ENCODE peak calls at places on chromosomes 11 and 22, in seven cellular contexts. O is RCC 7860; E is stimulated activated CD4-positive, alpha-beta T cell treated with anti-CD3 and anti-CD28 coated beads, Interleukin-12 subunit alpha, Interleukin-12 subunit beta, amount 100 ng/mL, for 48 hours; I is foreskin fibroblast; B is cardiac fibroblast; Y is amniotic stem cell; L is neural crest cell. A is an unnamed sample.

GRCh38 chr11:5575159-5575558 is 5.5 kb upstream of the OR52B6 start:
- DNase-seq in O (no peak), E (no peak), I (no peak), B (no peak), Y (no peak), L (no peak), A (no peak)

GRCh38 chr11:116580828-116581227 is 192.0 kb downstream of the BUD13 start:
- DNase-seq in O (no peak), E (no peak), I (no peak), B (no peak), Y (no peak), L (no peak), A (no peak)

GRCh38 chr11:62694455-62695167 is 5.3 kb upstream of the LRRN4CL start:
- DNase-seq in O (peak; percentile 29), E (no peak), I (peak; percentile 93), B (peak; percentile 91), Y (peak; percentile 42), L (peak; percentile 74), A (peak; percentile 88)

GRCh38 chr22:38968801-38969200 is 11.4 kb downstream of the APOBEC3A start:
- DNase-seq in O (no peak), E (no peak), I (no peak), B (no peak), Y (no peak), L (no peak), A (no peak)

GRCh38 chr11:33384251-33384650 is 127.1 kb downstream of the HIPK3 start:
- DNase-seq in O (no peak), E (no peak), I (no peak), B (no peak), Y (no peak), L (no peak), A (no peak)

GRCh38 chr22:49015993-49016908 is 811.4 kb downstream of the BRD1 start:
- DNase-seq in O (no peak), E (no peak), I (no peak), B (no peak), Y (no peak), L (no peak), A (no peak)

GRCh38 chr11:3215346-3216026 is 3.1 kb downstream of the MRGPRG start:
- DNase-seq in O (no peak), E (no peak), I (no peak), B (no peak), Y (no peak), L (no peak), A (no peak)

GRCh38 chr11:86463120-86463519 is 88.4 kb downstream of the CCDC81 start:
- DNase-seq in O (no peak), E (no peak), I (no peak), B (no peak), Y (no peak), L (no peak), A (no peak)

GRCh38 chr11:69651834-69652620 is 11.1 kb downstream of the CCND1 start:
- DNase-seq in O (no peak), E (no peak), I (no peak), B (no peak), Y (no peak), L (no peak), A (no peak)

GRCh38 chr11:34604216-34604615 is 16.7 kb upstream of the EHF start:
- DNase-seq in O (no peak), E (no peak), I (peak; percentile 39), B (no peak), Y (no peak), L (no peak), A (no peak)

GRCh38 chr11:19577849-19578619 is 134.6 kb upstream of the NAV2 start:
- DNase-seq in O (no peak), E (no peak), I (peak; percentile 77), B (peak; percentile 89), Y (peak; percentile 13), L (no peak), A (peak; percentile 57)

GRCh38 chr22:29073618-29074275 is 912 bp downstream of the KREMEN1 start:
- DNase-seq in O (no peak), E (no peak), I (peak; percentile 80), B (peak; percentile 34), Y (no peak), L (peak; percentile 37), A (no peak)

GRCh38 chr22:46336119-46337078 is 885 bp downstream of the TRMU start:
- DNase-seq in O (no peak), E (no peak), I (peak; percentile 43), B (peak; percentile 11), Y (no peak), L (no peak), A (no peak)

GRCh38 chr11:31499576-31500178 is 9.7 kb downstream of the IMMP1L start:
- DNase-seq in O (no peak), E (no peak), I (peak; percentile 55), B (peak; percentile 21), Y (no peak), L (no peak), A (peak; percentile 28)

GRCh38 chr11:114078423-114078822 is 18.9 kb downstream of the ZBTB16 start:
- DNase-seq in O (no peak), E (no peak), I (no peak), B (no peak), Y (no peak), L (no peak), A (no peak)

GRCh38 chr11:19355601-19356000 is 114.9 kb upstream of the E2F8 start:
- DNase-seq in O (no peak), E (no peak), I (peak; percentile 15), B (peak; percentile 48), Y (no peak), L (no peak), A (no peak)

GRCh38 chr11:134261626-134262488 is 8.5 kb downstream of the ACAD8 start:
- DNase-seq in O (no peak), E (no peak), I (peak; percentile 56), B (peak; percentile 26), Y (no peak), L (no peak), A (no peak)

GRCh38 chr11:128689946-128690745 is 3.7 kb upstream of the FLI1 start:
- DNase-seq in O (no peak), E (no peak), I (peak; percentile 70), B (no peak), Y (no peak), L (no peak), A (no peak)

GRCh38 chr11:44309483-44310197 is at the start of gene ALX4:
- DNase-seq in O (no peak), E (no peak), I (peak; percentile 77), B (no peak), Y (peak; percentile 52), L (no peak), A (no peak)

GRCh38 chr22:31106651-31107205 is 640 bp downstream of the SELENOM start:
- DNase-seq in O (peak; percentile 57), E (no peak), I (peak; percentile 72), B (peak; percentile 68), Y (no peak), L (no peak), A (no peak)

GRCh38 chr22:46084943-46085830 is 65.1 kb upstream of the PPARA start:
- DNase-seq in O (peak; percentile 82), E (no peak), I (peak; percentile 77), B (peak; percentile 31), Y (no peak), L (no peak), A (no peak)

GRCh38 chr22:37334859-37335818 is 52.8 kb downstream of the CYTH4 start:
- DNase-seq in O (no peak), E (no peak), I (no peak), B (no peak), Y (no peak), L (no peak), A (no peak)

GRCh38 chr11:34825670-34826383 is 90.4 kb downstream of the APIP start:
- DNase-seq in O (no peak), E (no peak), I (no peak), B (no peak), Y (no peak), L (no peak), A (no peak)

GRCh38 chr11:117668291-117668690 is 128.7 kb downstream of the DSCAML1 start:
- DNase-seq in O (no peak), E (no peak), I (no peak), B (no peak), Y (no peak), L (no peak), A (no peak)

GRCh38 chr11:66115638-66116410 is 45.8 kb downstream of the PACS1 start:
- DNase-seq in O (no peak), E (no peak), I (no peak), B (peak; percentile 34), Y (no peak), L (no peak), A (no peak)

GRCh38 chr11:10505278-10506012 is 35.5 kb downstream of the RNF141 start:
- DNase-seq in O (no peak), E (no peak), I (no peak), B (no peak), Y (no peak), L (no peak), A (no peak)

GRCh38 chr11:20161230-20161918 is 1.1 kb upstream of the DBX1 start:
- DNase-seq in O (no peak), E (no peak), I (peak; percentile 15), B (peak; percentile 9), Y (no peak), L (no peak), A (no peak)

GRCh38 chr22:32378703-32379272 is 21.1 kb downstream of the RFPL3 start:
- DNase-seq in O (no peak), E (peak; percentile 2), I (peak; percentile 31), B (peak; percentile 22), Y (no peak), L (peak; percentile 54), A (no peak)

GRCh38 chr11:29712616-29713015 is 304.2 kb downstream of the KCNA4 start:
- DNase-seq in O (no peak), E (no peak), I (no peak), B (no peak), Y (no peak), L (no peak), A (no peak)

GRCh38 chr11:38123673-38124072 is 1525.6 kb upstream of the RAG2 start:
- DNase-seq in O (no peak), E (no peak), I (no peak), B (no peak), Y (no peak), L (no peak), A (no peak)

GRCh38 chr11:35488117-35488516 is 37.3 kb downstream of the PAMR1 start:
- DNase-seq in O (no peak), E (no peak), I (peak; percentile 28), B (peak; percentile 54), Y (no peak), L (no peak), A (peak; percentile 9)

GRCh38 chr11:100824041-100824440 is 137.0 kb downstream of the ARHGAP42 start:
- DNase-seq in O (no peak), E (no peak), I (no peak), B (no peak), Y (no peak), L (no peak), A (no peak)

GRCh38 chr22:47260551-47260950 is 498.1 kb downstream of the TBC1D22A start:
- DNase-seq in O (no peak), E (no peak), I (no peak), B (no peak), Y (no peak), L (no peak), A (no peak)

GRCh38 chr22:49724893-49725489 is 102.7 kb downstream of the BRD1 start:
- DNase-seq in O (no peak), E (peak; percentile 52), I (peak; percentile 56), B (peak; percentile 45), Y (no peak), L (peak; percentile 83), A (no peak)

A was measured in fibroblast of the conjunctiva.